ENCODE peak calls at places on chromosome 20, in six cellular contexts. J is fibroblast of lung; E is osteocyte; W is stimulated activated CD4-positive, alpha-beta T cell treated with anti-CD3 and anti-CD28 coated beads, Interleukin-12 subunit alpha, Interleukin-12 subunit beta, amount 100 ng/mL, for 4 hours; V is EL; S is HFFc6. T is an unnamed sample.

GRCh38 chr20:61804896-61805295 is 260.8 kb downstream of the TAF4 start:
- DNase-seq in J (peak), V (peak), W (no peak), S (no peak), E (no peak), T (no peak)

GRCh38 chr20:59667981-59668515 is 63.7 kb downstream of the PHACTR3 start:
- DNase-seq in J (no peak), V (no peak), S (no peak), E (peak), W (no peak), T (peak)

GRCh38 chr20:46739441-46740213 is 30.2 kb downstream of the SLC2A10 start:
- DNase-seq in S (peak), W (no peak), E (no peak), V (peak), J (peak), T (no peak)

GRCh38 chr20:13261460-13262301 is 40.6 kb downstream of the ISM1 start:
- DNase-seq in V (peak), S (no peak), J (peak), W (peak), E (no peak), T (peak)

GRCh38 chr20:19757487-19757972 is 528 bp upstream of the RIN2 start:
- DNase-seq in V (peak), J (peak), S (peak), W (no peak), E (peak), T (peak)

GRCh38 chr20:45049904-45050471 is 50.9 kb downstream of the KCNS1 start:
- DNase-seq in V (no peak), W (no peak), J (no peak), E (no peak), S (no peak), T (no peak)

GRCh38 chr20:1427457-1428054 is 34.7 kb upstream of the FKBP1A start:
- DNase-seq in J (no peak), E (no peak), S (peak), W (no peak), V (no peak), T (no peak)

GRCh38 chr20:41214202-41214601 is 76.9 kb downstream of the PLCG1 start:
- DNase-seq in V (no peak), J (no peak), E (no peak), W (no peak), S (no peak), T (no peak)

GRCh38 chr20:20519269-20519668 is 151.4 kb downstream of the INSM1 start:
- DNase-seq in S (no peak), V (no peak), W (no peak), J (no peak), E (no peak), T (no peak)

GRCh38 chr20:54207743-54208491 is at the start of gene PFDN4:
- DNase-seq in S (peak), V (peak), W (peak), E (peak), J (peak), T (peak)

GRCh38 chr20:11350126-11351005 is 567.3 kb upstream of the BTBD3 start:
- DNase-seq in V (peak), J (peak), S (peak), E (no peak), W (no peak), T (no peak)

GRCh38 chr20:61500791-61501321 is 248.8 kb downstream of the CDH4 start:
- DNase-seq in J (peak), W (peak), S (no peak), E (no peak), V (peak), T (no peak)

GRCh38 chr20:25586877-25587276 is 1.5 kb upstream of the NINL start:
- DNase-seq in V (peak), S (no peak), E (no peak), J (peak), W (no peak), T (no peak)

GRCh38 chr20:21074605-21075336 is 31.4 kb downstream of the LINC00237 start:
- DNase-seq in S (no peak), V (no peak), E (no peak), W (no peak), J (peak), T (no peak)

GRCh38 chr20:56689318-56689717 is 60.2 kb downstream of the TFAP2C start:
- DNase-seq in S (peak), W (no peak), J (peak), V (peak), E (no peak), T (no peak)

GRCh38 chr20:58839474-58839874 is 11.2 kb downstream of the GNAS-AS1 start:
- DNase-seq in S (peak), E (no peak), J (peak), V (peak), W (peak), T (no peak)

GRCh38 chr20:50625986-50626677 is 65.2 kb downstream of the RIPOR3 start:
- DNase-seq in J (peak), V (peak), S (peak), W (peak), E (no peak), T (no peak)

GRCh38 chr20:21808863-21809664 is 103.6 kb downstream of the PAX1 start:
- DNase-seq in V (no peak), S (no peak), J (no peak), E (no peak), W (peak), T (peak)

GRCh38 chr20:39605361-39605760 is 643.2 kb downstream of the DHX35 start:
- DNase-seq in S (no peak), J (no peak), V (no peak), W (no peak), E (no peak), T (no peak)

GRCh38 chr20:1297486-1297885 is 31.4 kb downstream of the SNPH start:
- DNase-seq in W (no peak), J (no peak), E (no peak), V (no peak), S (no peak), T (no peak)

GRCh38 chr20:51531141-51531710 is 11.3 kb downstream of the NFATC2 start:
- DNase-seq in S (no peak), V (peak), E (no peak), W (peak), J (peak), T (no peak)

GRCh38 chr20:33744773-33745385 is 13.1 kb downstream of the ZNF341 start:
- DNase-seq in V (no peak), J (no peak), E (no peak), W (no peak), S (no peak), T (no peak)

GRCh38 chr20:45412653-45413052 is 3.3 kb upstream of the PIGT start:
- DNase-seq in J (no peak), V (no peak), S (no peak), W (no peak), E (no peak), T (no peak)

GRCh38 chr20:43022568-43022967 is 167.1 kb downstream of the PTPRT start:
- DNase-seq in S (no peak), E (peak), V (no peak), J (no peak), W (no peak), T (no peak)

GRCh38 chr20:18721716-18722115 is 91.9 kb upstream of the SCP2D1 start:
- DNase-seq in V (no peak), E (no peak), W (no peak), J (no peak), S (no peak), T (no peak)

T was measured in left lobe of liver.